ENCODE peak calls at places on chromosomes 12 and 14, in ten cellular contexts. K is spleen, Y is HCT116, W is transverse colon, Z is HepG2, V is stomach, F is GM23338, N is SK-N-SH, M is sigmoid colon, E is K562. Q is an unnamed sample.

GRCh38 chr12:66664076-66664475 is 14.8 kb downstream of the GRIP1 start:
- DNase-seq in F (no peak), N (no peak), K (no peak), M (no peak), E (no peak), Z (no peak), V (no peak), W (no peak), Y (no peak), Q (no peak)

GRCh38 chr12:19957578-19957977 is 410.8 kb upstream of the PDE3A start:
- DNase-seq in M (no peak), K (no peak), E (no peak), V (no peak), Z (no peak), N (no peak), Y (no peak), W (no peak), F (no peak), Q (no peak)

GRCh38 chr14:45838597-45838996 is 585.6 kb upstream of the MIS18BP1 start:
- DNase-seq in V (no peak), E (no peak), Y (no peak), W (no peak), Z (no peak), F (peak; percentile 26), M (no peak), N (no peak), K (no peak), Q (no peak)

GRCh38 chr14:60720962-60721330 is 3.2 kb downstream of the SIX4 start:
- DNase-seq in K (no peak), E (no peak), V (no peak), F (no peak), W (no peak), M (no peak), Z (peak; percentile 9), N (no peak), Y (no peak), Q (no peak)

GRCh38 chr12:115953450-115953849 is 324.0 kb downstream of the MED13L start:
- DNase-seq in M (no peak), E (no peak), K (no peak), V (no peak), Z (peak; percentile 63), Y (no peak), F (no peak), W (no peak), N (no peak), Q (no peak)

GRCh38 chr12:78181544-78182162 is 351.0 kb downstream of the NAV3 start:
- DNase-seq in V (no peak), Y (no peak), N (peak; percentile 1), F (peak; percentile 63), Z (peak; percentile 2), M (no peak), E (peak; percentile 3), W (peak; percentile 8), K (no peak), Q (no peak)

GRCh38 chr12:117850048-117850447 is 118.7 kb downstream of the KSR2 start:
- DNase-seq in Z (peak; percentile 63), W (no peak), N (peak; percentile 81), Y (peak; percentile 44), M (no peak), V (no peak), F (peak; percentile 85), E (peak; percentile 62), K (no peak), Q (no peak)

GRCh38 chr12:27290501-27291168 is 42.0 kb upstream of the BMAL2 start:
- DNase-seq in M (no peak), E (no peak), W (no peak), F (no peak), V (no peak), N (no peak), K (no peak), Y (no peak), Z (no peak), Q (no peak)

GRCh38 chr14:93018401-93018800 is 95.5 kb downstream of the CHGA start:
- DNase-seq in K (no peak), W (no peak), M (no peak), E (no peak), Y (no peak), N (no peak), F (no peak), Z (no peak), V (no peak), Q (no peak)

GRCh38 chr12:93122089-93122488 is 193.0 kb upstream of the EEA1 start:
- DNase-seq in Z (peak; percentile 64), Y (no peak), F (no peak), K (no peak), W (no peak), M (no peak), V (no peak), N (no peak), E (no peak), Q (no peak)
- H3K27ac ChIP-seq in Z (peak overlapping the region; percentile 71), Y (no peak overlapping the region), F (no peak overlapping the region), K (no peak overlapping the region), W (no peak overlapping the region), M (peak overlapping the region; percentile 43), V (no peak overlapping the region), N (no peak overlapping the region), E (no peak overlapping the region), Q (peak overlapping the region; percentile 66)

GRCh38 chr14:59482120-59482434 is 2.1 kb downstream of the L3HYPDH start:
- DNase-seq in F (no peak), W (no peak), N (no peak), K (no peak), Z (no peak), Y (no peak), E (no peak), M (no peak), V (no peak), Q (no peak)

GRCh38 chr14:59483819-59484610 is at the start of the genes JKAMP and L3HYPDH:
- DNase-seq in F (peak; percentile 99), M (peak; percentile 98), Y (peak; percentile 90), V (peak; percentile 97), E (peak; percentile 95), K (peak; percentile 100), W (peak; percentile 98), Z (peak; percentile 92), N (peak; percentile 98), Q (peak; percentile 90)

GRCh38 chr14:59482471-59483331 is 1.5 kb downstream of the L3HYPDH start:
- DNase-seq in K (no peak), Y (peak; percentile 60), M (no peak), F (no peak), E (peak; percentile 62), Z (peak; percentile 58), W (peak; percentile 20), V (no peak), N (no peak), Q (peak; percentile 18)

GRCh38 chr14:59483360-59483759 is 848 bp downstream of the L3HYPDH start:
- DNase-seq in V (no peak), W (no peak), E (peak; percentile 38), F (no peak), Z (no peak), Y (peak; percentile 2), M (no peak), N (no peak), K (no peak), Q (no peak)

GRCh38 chr14:59481407-59482119 is 2.6 kb downstream of the L3HYPDH start:
- DNase-seq in N (no peak), Z (peak; percentile 18), W (no peak), E (no peak), K (no peak), M (no peak), Y (no peak), V (no peak), F (no peak), Q (no peak)
- TF ChIP-seq POLR2AphosphoS5 in N (no peak), Z (no peak), W (no peak), E (no peak), K (no peak), M (no peak), Y (no peak), V (no peak), F (no peak), Q (no peak)

GRCh38 chr14:75456069-75457023 is 28.5 kb downstream of the JDP2 start:
- DNase-seq in V (peak; percentile 40), K (peak; percentile 90), Y (no peak), M (no peak), N (no peak), E (no peak), Z (no peak), F (no peak), W (peak; percentile 48), Q (no peak)

GRCh38 chr14:75457024-75457390 is 29.2 kb downstream of the JDP2 start:
- DNase-seq in K (no peak), Z (no peak), N (no peak), V (no peak), W (no peak), E (no peak), F (no peak), M (no peak), Y (no peak), Q (no peak)

GRCh38 chr14:75458305-75458704 is 30.5 kb downstream of the JDP2 start:
- DNase-seq in F (no peak), W (no peak), M (no peak), E (no peak), Z (no peak), K (no peak), V (no peak), Y (no peak), N (no peak), Q (no peak)

GRCh38 chr14:75459099-75459741 is 31.4 kb downstream of the JDP2 start:
- DNase-seq in Y (no peak), V (peak; percentile 68), Z (no peak), N (no peak), K (peak; percentile 90), W (peak; percentile 76), F (peak; percentile 40), M (peak; percentile 70), E (no peak), Q (peak; percentile 57)

DNA sequence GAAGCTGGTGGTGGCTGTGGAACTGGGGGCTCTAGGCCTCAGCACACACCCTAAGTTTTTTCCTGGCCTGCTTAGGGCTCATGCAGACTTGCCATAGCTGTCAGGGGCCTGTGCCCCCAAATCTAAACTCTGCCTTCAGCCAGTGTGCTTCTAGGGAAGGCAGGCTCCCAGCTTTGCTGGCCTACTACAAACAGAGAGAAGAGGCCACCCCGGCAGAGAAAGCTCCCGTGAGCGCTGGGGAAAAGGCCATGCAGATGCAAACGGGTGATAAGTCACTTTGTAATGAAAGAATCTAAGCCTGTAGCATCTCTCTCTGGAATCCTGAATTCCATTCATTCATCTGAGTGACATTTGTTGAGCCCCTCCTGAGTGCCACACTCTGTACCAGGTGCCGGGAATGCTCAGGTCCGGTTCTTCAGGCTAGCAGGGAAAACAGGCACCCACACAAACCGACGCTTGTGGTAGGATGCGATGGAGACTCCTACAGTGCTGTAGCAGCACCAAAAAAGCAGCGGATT is 29.9 kb downstream of the JDP2 start:
- DNase-seq in V (no peak), Z (no peak), M (no peak), E (no peak), K (no peak), N (no peak), W (no peak), Y (no peak), F (peak; percentile 44), Q (no peak)
- H3K27ac ChIP-seq in V (no peak overlapping the region), Z (no peak overlapping the region), M (peak overlapping the region; percentile 30), E (no peak overlapping the region), K (peak overlapping the region; percentile 78), N (no peak overlapping the region), W (peak overlapping the region; percentile 74), Y (no peak overlapping the region), F (peak overlapping the region; percentile 55), Q (peak overlapping the region; percentile 66)

DNA sequence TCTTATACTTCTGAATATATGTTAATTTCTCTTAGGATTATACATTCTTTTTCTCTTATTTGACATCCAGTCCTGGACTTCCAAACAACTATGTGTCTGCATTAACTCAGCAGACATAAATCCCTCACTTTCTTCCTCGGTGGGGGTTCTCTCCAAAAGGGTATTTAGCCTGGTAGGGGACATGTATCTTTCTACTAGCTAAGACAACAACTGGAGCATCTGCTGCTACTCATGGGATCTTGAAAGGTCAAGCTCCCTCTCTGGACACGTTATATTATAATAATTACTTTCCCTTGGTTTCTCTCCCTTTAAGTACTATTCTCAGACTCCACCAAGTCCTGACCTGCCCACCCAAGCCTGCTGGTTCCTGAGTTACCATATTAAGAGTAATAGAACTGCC is 983.7 kb upstream of the FLRT2 start:
- DNase-seq in W (no peak), N (no peak), V (no peak), K (no peak), Y (no peak), E (no peak), F (no peak), Z (no peak), M (no peak), Q (no peak)
- TF ChIP-seq POLR2AphosphoS5 in W (no peak), N (no peak), V (no peak), K (no peak), Y (no peak), E (no peak), F (no peak), Z (no peak), M (no peak), Q (no peak)

Q was measured in breast epithelium.